ENCODE peak calls at places on chromosomes 7 and 10, in ten cellular contexts. L, I, S, Z, J, D, A, W, M and P are unnamed samples.

GRCh38 chr10:78211476-78212110 is 177.9 kb downstream of the RPS24 start:
- DNase-seq in L (peak; percentile 25), I (peak; percentile 64), S (peak; percentile 65), Z (no peak), J (peak; percentile 34), D (no peak), A (peak; percentile 65), W (no peak), M (peak; percentile 42), P (peak; percentile 34)

GRCh38 chr10:22927661-22928403 is at the start of gene ARMC3:
- DNase-seq in L (peak; percentile 20), I (peak; percentile 49), S (peak; percentile 74), Z (no peak), J (peak; percentile 88), D (no peak), A (peak; percentile 44), W (peak; percentile 59), M (peak; percentile 95), P (peak; percentile 78)

GRCh38 chr7:82443801-82444219 is 233 bp upstream of the CACNA2D1 start:
- DNase-seq in L (no peak), I (peak; percentile 94), S (peak; percentile 98), Z (no peak), J (peak; percentile 44), D (no peak), A (peak; percentile 87), W (peak; percentile 64), M (peak; percentile 74), P (peak; percentile 82)

GRCh38 chr10:124035928-124036558 is 57.4 kb downstream of the CHST15 start:
- DNase-seq in L (no peak), I (no peak), S (no peak), Z (no peak), J (peak; percentile 57), D (peak; percentile 82), A (no peak), W (peak; percentile 61), M (no peak), P (peak; percentile 39)

GRCh38 chr10:29858352-29859267 is 200.8 kb downstream of the JCAD start:
- DNase-seq in L (peak; percentile 39), I (peak; percentile 73), S (peak; percentile 66), Z (no peak), J (peak; percentile 81), D (no peak), A (peak; percentile 77), W (peak; percentile 57), M (peak; percentile 76), P (peak; percentile 43)

GRCh38 chr10:86659721-86660438 is 5.5 kb downstream of the OPN4 start:
- DNase-seq in L (no peak), I (no peak), S (no peak), Z (no peak), J (no peak), D (no peak), A (peak; percentile 30), W (no peak), M (no peak), P (no peak)

GRCh38 chr7:29449569-29450260 is 113.9 kb upstream of the PRR15 start:
- DNase-seq in L (peak; percentile 20), I (no peak), S (no peak), Z (no peak), J (no peak), D (no peak), A (no peak), W (no peak), M (no peak), P (no peak)

GRCh38 chr10:68202965-68203358 is 29.0 kb downstream of the ATOH7 start:
- DNase-seq in L (no peak), I (peak; percentile 51), S (peak; percentile 58), Z (no peak), J (peak; percentile 14), D (no peak), A (no peak), W (no peak), M (no peak), P (no peak)

GRCh38 chr7:5396999-5397656 is 26.5 kb downstream of the TNRC18 start:
- DNase-seq in L (no peak), I (peak; percentile 83), S (peak; percentile 96), Z (no peak), J (peak; percentile 99), D (peak; percentile 77), A (peak; percentile 68), W (peak; percentile 89), M (no peak), P (no peak)

GRCh38 chr7:12518920-12519681 is 51.4 kb upstream of the SCIN start:
- DNase-seq in L (no peak), I (peak; percentile 9), S (peak; percentile 21), Z (no peak), J (peak; percentile 46), D (no peak), A (no peak), W (no peak), M (peak; percentile 34), P (peak; percentile 28)

GRCh38 chr10:1377756-1378397 is 321.7 kb downstream of the WDR37 start:
- DNase-seq in L (no peak), I (no peak), S (no peak), Z (peak; percentile 74), J (no peak), D (no peak), A (no peak), W (peak; percentile 13), M (peak; percentile 2), P (peak; percentile 26)

GRCh38 chr10:1380075-1380793 is 324.0 kb downstream of the WDR37 start:
- DNase-seq in L (no peak), I (no peak), S (no peak), Z (peak; percentile 88), J (no peak), D (no peak), A (no peak), W (peak; percentile 10), M (peak; percentile 1), P (peak; percentile 1)

GRCh38 chr10:1381339-1381738 is 325.2 kb downstream of the WDR37 start:
- DNase-seq in L (no peak), I (no peak), S (no peak), Z (peak; percentile 93), J (no peak), D (no peak), A (no peak), W (peak; percentile 9), M (no peak), P (no peak)

GRCh38 chr10:1378473-1378872 is 322.3 kb downstream of the WDR37 start:
- DNase-seq in L (no peak), I (no peak), S (no peak), Z (peak; percentile 40), J (no peak), D (no peak), A (no peak), W (peak; percentile 4), M (no peak), P (no peak)

GRCh38 chr10:1379601-1380000 is 323.4 kb downstream of the WDR37 start:
- DNase-seq in L (no peak), I (no peak), S (no peak), Z (no peak), J (no peak), D (no peak), A (no peak), W (peak; percentile 24), M (peak; percentile 22), P (peak; percentile 23)
- TF ChIP-seq CTCF in L (peak; percentile 21), I (no peak), S (no peak), Z (no peak), J (no peak), D (no peak), A (no peak), W (no peak), M (no peak), P (peak; percentile 26)

GRCh38 chr7:108188724-108189123 is 58.6 kb upstream of the LAMB4 start:
- DNase-seq in L (no peak), I (no peak), S (no peak), Z (no peak), J (no peak), D (no peak), A (no peak), W (no peak), M (no peak), P (no peak)

GRCh38 chr7:108190891-108191290 is 60.7 kb upstream of the LAMB4 start:
- DNase-seq in L (no peak), I (peak; percentile 51), S (peak; percentile 40), Z (no peak), J (no peak), D (no peak), A (no peak), W (no peak), M (no peak), P (no peak)

GRCh38 chr7:108193593-108194498 is 63.7 kb upstream of the LAMB4 start:
- DNase-seq in L (no peak), I (no peak), S (no peak), Z (no peak), J (no peak), D (no peak), A (no peak), W (no peak), M (no peak), P (no peak)

GRCh38 chr7:108189733-108190388 is 59.7 kb upstream of the LAMB4 start:
- DNase-seq in L (no peak), I (no peak), S (no peak), Z (no peak), J (no peak), D (peak; percentile 77), A (no peak), W (no peak), M (no peak), P (no peak)
- TF ChIP-seq CTCF in L (no peak), I (no peak), S (no peak), Z (no peak), J (no peak), D (no peak), A (no peak), W (no peak), M (no peak), P (no peak)

DNA sequence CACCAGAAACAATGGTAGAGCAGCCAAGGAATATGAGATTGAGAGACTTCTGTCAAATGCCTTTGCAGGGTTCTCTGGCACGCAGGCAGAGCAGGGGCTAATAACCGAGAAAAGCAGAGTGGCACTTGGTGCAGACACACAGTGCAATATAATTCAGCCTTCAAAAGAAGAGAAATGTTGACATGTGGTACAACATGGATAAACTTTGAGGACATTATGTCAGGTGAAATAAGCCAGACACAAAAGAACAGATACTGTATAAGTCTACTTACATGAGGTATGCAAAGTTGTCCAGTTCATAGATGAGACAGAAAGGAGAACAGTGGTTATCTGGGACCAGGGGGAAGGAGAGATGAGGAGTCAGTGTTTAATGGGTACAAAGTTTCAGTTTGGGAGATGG is 41.8 kb downstream of the ITIH5 start:
- DNase-seq in L (no peak), I (no peak), S (no peak), Z (no peak), J (no peak), D (no peak), A (no peak), W (no peak), M (no peak), P (no peak)
- TF ChIP-seq CTCF in L (no peak), I (no peak), S (no peak), Z (no peak), J (no peak), D (no peak), A (no peak), W (no peak), M (no peak), P (no peak)

GRCh38 chr10:113441220-113441619 is 111.6 kb upstream of the HABP2 start:
- DNase-seq in L (no peak), I (no peak), S (no peak), Z (peak; percentile 70), J (no peak), D (no peak), A (no peak), W (no peak), M (no peak), P (no peak)
- TF ChIP-seq CTCF in L (peak; percentile 53), I (no peak), S (no peak), Z (no peak), J (no peak), D (no peak), A (no peak), W (no peak), M (no peak), P (no peak)